ENCODE peak calls at places on chromosomes 6 and 20, in six cellular contexts. T is heart right ventricle, H is breast epithelium, W is upper lobe of right lung, J is thoracic aorta, F is HCT116. V is an unnamed sample. For H3K4me1, the result is how much of the 10 kb centered on the place peaks cover.

GRCh38 chr20:38985603-38986170 is 23.5 kb downstream of the DHX35 start:
- DNase-seq in W (no peak), T (no peak), F (no peak), H (no peak), J (no peak), V (no peak)

GRCh38 chr6:84462697-84463096 is 235.3 kb upstream of the CEP162 start:
- DNase-seq in F (no peak), H (no peak), T (no peak), W (no peak), J (no peak), V (no peak)

GRCh38 chr20:7736336-7736735 is 203.9 kb downstream of the HAO1 start:
- DNase-seq in F (no peak), T (no peak), H (no peak), W (no peak), J (no peak), V (no peak)

GRCh38 chr6:157921685-157922367 is 59.8 kb upstream of the SYNJ2 start:
- DNase-seq in W (no peak), J (no peak), T (peak), F (no peak), H (no peak), V (no peak)

GRCh38 chr6:28497893-28498292 is 17.7 kb downstream of the GPX6 start:
- DNase-seq in H (no peak), J (no peak), F (no peak), T (no peak), W (no peak), V (no peak)

GRCh38 chr6:35811699-35811995 is 6.5 kb downstream of the LHFPL5 start:
- DNase-seq in J (no peak), H (no peak), F (no peak), W (no peak), T (no peak), V (no peak)

GRCh38 chr6:161414800-161415199 is 140.9 kb upstream of the AGPAT4 start:
- DNase-seq in J (no peak), F (no peak), W (no peak), T (no peak), H (no peak), V (no peak)

GRCh38 chr20:32538526-32538918 is 46.6 kb downstream of the NOL4L start:
- DNase-seq in J (no peak), F (no peak), T (no peak), H (no peak), W (no peak), V (peak)

GRCh38 chr6:37495199-37495913 is 4.3 kb downstream of the CCDC167 start:
- DNase-seq in W (no peak), H (no peak), F (no peak), T (no peak), J (no peak), V (no peak)

GRCh38 chr6:85285146-85285545 is 164.7 kb upstream of the NT5E start:
- DNase-seq in F (no peak), J (no peak), T (no peak), W (no peak), H (no peak), V (no peak)

GRCh38 chr20:16352751-16353150 is 220.5 kb downstream of the KIF16B start:
- DNase-seq in H (no peak), W (no peak), F (no peak), J (no peak), T (no peak), V (no peak)

GRCh38 chr6:15855311-15855710 is 192.5 kb upstream of the DTNBP1 start:
- DNase-seq in F (no peak), J (no peak), W (no peak), H (no peak), T (no peak), V (no peak)

GRCh38 chr6:149235130-149235561 is 82.4 kb upstream of the TAB2 start:
- DNase-seq in J (no peak), H (no peak), F (peak), W (no peak), T (peak), V (peak)

GRCh38 chr6:170253910-170254269 is 37.0 kb downstream of the DLL1 start:
- DNase-seq in F (no peak), H (no peak), J (no peak), T (no peak), W (no peak), V (no peak)

GRCh38 chr20:41248371-41249024 is 69.0 kb downstream of the ZHX3 start:
- DNase-seq in H (no peak), F (no peak), W (no peak), T (peak), J (no peak), V (no peak)

GRCh38 chr20:41094656-41095055 is 42.7 kb upstream of the PLCG1 start:
- DNase-seq in H (no peak), F (no peak), T (no peak), J (no peak), W (no peak), V (no peak)

GRCh38 chr20:32539817-32540675 is 45.1 kb downstream of the NOL4L start:
- DNase-seq in F (no peak), W (no peak), T (no peak), J (no peak), H (no peak), V (peak)

GRCh38 chr6:34273242-34273805 is 24.5 kb upstream of the SMIM29 start:
- DNase-seq in J (no peak), F (no peak), W (no peak), T (peak), H (no peak), V (no peak)

GRCh38 chr6:50264995-50265571 is 215.4 kb upstream of the DEFB112 start:
- DNase-seq in W (no peak), F (no peak), T (no peak), H (no peak), J (no peak), V (no peak)

GRCh38 chr6:145247677-145248419 is 487.5 kb downstream of the EPM2A start:
- DNase-seq in T (no peak), H (no peak), J (no peak), F (no peak), W (no peak), V (peak)

GRCh38 chr20:50339196-50339901 is 148.7 kb downstream of the CEBPB start:
- DNase-seq in J (no peak), T (no peak), F (no peak), W (no peak), H (peak), V (no peak)

GRCh38 chr20:13771853-13772453 is 12.8 kb downstream of the ESF1 start:
- DNase-seq in W (no peak), T (no peak), F (no peak), H (no peak), J (no peak), V (peak)

GRCh38 chr6:108557494-108558371 is 3.0 kb upstream of the FOXO3 start:
- DNase-seq in F (no peak), T (peak), W (peak), H (peak), J (peak), V (no peak)

GRCh38 chr6:160398674-160399271 is 50.6 kb downstream of the SLC22A3 start:
- DNase-seq in J (no peak), F (no peak), T (no peak), W (no peak), H (no peak), V (no peak)

GRCh38 chr20:36777152-36777551 is 3.6 kb upstream of the DSN1 start:
- DNase-seq in H (no peak), W (no peak), F (no peak), J (no peak), T (no peak), V (no peak)

GRCh38 chr20:37295001-37295400 is 5.5 kb downstream of the MANBAL start:
- DNase-seq in F (peak), W (no peak), H (no peak), J (no peak), T (no peak), V (peak)

GRCh38 chr20:12965212-12965879 is 43.4 kb upstream of the SPTLC3 start:
- DNase-seq in H (no peak), T (no peak), W (no peak), F (no peak), J (no peak), V (no peak)

GRCh38 chr20:33076662-33077398 is 2.6 kb upstream of the BPIFB4 start:
- DNase-seq in J (no peak), H (no peak), T (no peak), F (peak), W (no peak), V (no peak)

GRCh38 chr6:112429226-112429625 is 82.1 kb downstream of the RFPL4B start:
- DNase-seq in F (no peak), J (no peak), T (no peak), H (no peak), W (no peak), V (no peak)
- TF ChIP-seq CTCF in F (no peak), J (no peak), T (no peak), H (no peak), W (no peak), V (no peak)

GRCh38 chr20:63828545-63828944 is 2.5 kb downstream of the ZBTB46 start:
- DNase-seq in T (no peak), W (no peak), F (no peak), H (no peak), J (no peak), V (no peak)
- H3K4me1 ChIP-seq in T (half or more), W (under half), F (under half), H (under half), J (under half), V (under half)

GRCh38 chr6:139135578-139136545 is 982 bp downstream of the HECA start:
- DNase-seq in W (peak), H (no peak), F (no peak), J (no peak), T (peak), V (peak)
- TF ChIP-seq CTCF in W (no peak), H (no peak), F (no peak), J (peak), T (peak), V (no peak)

GRCh38 chr6:107490568-107491058 is 696 bp downstream of the SOBP start:
- DNase-seq in H (no peak), W (no peak), T (peak), J (no peak), F (no peak), V (no peak)
- H3K4me1 ChIP-seq in H (under half), W (under half), T (half or more), J (under half), F (under half), V (under half)

GRCh38 chr6:107185570-107185969 is 70.3 kb upstream of the BEND3 start:
- DNase-seq in W (no peak), J (no peak), F (no peak), H (no peak), T (no peak), V (no peak)
- TF ChIP-seq CTCF in W (peak), J (no peak), F (peak), H (no peak), T (peak), V (no peak)

DNA sequence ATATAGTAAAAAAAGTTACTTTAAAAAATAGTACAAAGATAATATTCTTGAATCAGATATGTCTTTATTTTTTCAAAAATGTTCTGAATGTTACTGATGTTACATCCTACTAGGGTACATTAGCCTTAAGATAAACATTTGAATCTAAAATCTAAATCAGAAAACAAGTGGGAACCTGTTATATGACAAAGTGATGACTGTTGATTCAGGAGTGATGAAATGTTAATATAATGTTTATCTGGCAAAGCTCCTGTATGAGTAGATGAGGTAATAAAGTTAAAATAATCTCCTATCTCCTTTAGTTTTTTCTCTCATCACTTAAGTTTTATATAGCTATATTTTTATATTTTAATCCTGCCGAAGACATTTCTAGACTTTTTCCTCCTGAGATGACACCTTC is 4.2 kb downstream of the DOP1A start:
- DNase-seq in H (no peak), W (no peak), J (no peak), F (no peak), T (no peak), V (no peak)
- H3K4me1 ChIP-seq in H (under half), W (under half), J (under half), F (under half), T (half or more), V (under half)

V was measured in PC-9.